ENCODE peak calls at places on chromosome 2, in six cellular contexts. One of them, this sample, is unnamed.

GRCh38 chr2:62292190-62292589 is 96.3 kb downstream of the B3GNT2 start:
- DNase-seq in aorta: no peak
- DNase-seq in heart right ventricle: no peak
- DNase-seq in mesendoderm: no peak
- DNase-seq in CD4-positive, CD25-positive, alpha-beta regulatory T cell: no peak
- DNase-seq in thyroid gland: peak; percentile 83
- DNase-seq in this sample: no peak

GRCh38 chr2:144330951-144331651 is 188.8 kb downstream of the ZEB2 start:
- DNase-seq in aorta: no peak
- DNase-seq in thyroid gland: no peak
- DNase-seq in heart right ventricle: no peak
- DNase-seq in mesendoderm: peak; percentile 46
- DNase-seq in CD4-positive, CD25-positive, alpha-beta regulatory T cell: no peak
- DNase-seq in this sample: no peak

GRCh38 chr2:15260196-15260595 is 300.9 kb downstream of the NBAS start:
- DNase-seq in aorta: no peak
- DNase-seq in CD4-positive, CD25-positive, alpha-beta regulatory T cell: no peak
- DNase-seq in heart right ventricle: no peak
- DNase-seq in mesendoderm: no peak
- DNase-seq in thyroid gland: no peak
- DNase-seq in this sample: no peak

GRCh38 chr2:29009270-29009669 is 28.2 kb downstream of the TOGARAM2 start:
- DNase-seq in heart right ventricle: no peak
- DNase-seq in aorta: no peak
- DNase-seq in CD4-positive, CD25-positive, alpha-beta regulatory T cell: no peak
- DNase-seq in mesendoderm: no peak
- DNase-seq in thyroid gland: no peak
- DNase-seq in this sample: no peak

GRCh38 chr2:240865391-240865790 is 3.2 kb upstream of the AGXT start:
- DNase-seq in heart right ventricle: no peak
- DNase-seq in aorta: no peak
- DNase-seq in thyroid gland: no peak
- DNase-seq in mesendoderm: no peak
- DNase-seq in CD4-positive, CD25-positive, alpha-beta regulatory T cell: no peak
- DNase-seq in this sample: no peak

GRCh38 chr2:202278036-202278760 is 12.6 kb downstream of the NOP58 start:
- DNase-seq in aorta: no peak
- DNase-seq in heart right ventricle: no peak
- DNase-seq in thyroid gland: no peak
- DNase-seq in CD4-positive, CD25-positive, alpha-beta regulatory T cell: no peak
- DNase-seq in mesendoderm: peak; percentile 63
- DNase-seq in this sample: no peak

GRCh38 chr2:231902598-231902997 is 23.6 kb downstream of the NPPC start:
- DNase-seq in mesendoderm: no peak
- DNase-seq in aorta: no peak
- DNase-seq in thyroid gland: no peak
- DNase-seq in CD4-positive, CD25-positive, alpha-beta regulatory T cell: no peak
- DNase-seq in heart right ventricle: no peak
- DNase-seq in this sample: no peak

GRCh38 chr2:42568431-42569115 is at the start of gene MTA3:
- DNase-seq in mesendoderm: peak; percentile 88
- DNase-seq in CD4-positive, CD25-positive, alpha-beta regulatory T cell: peak; percentile 27
- DNase-seq in heart right ventricle: peak; percentile 72
- DNase-seq in aorta: peak; percentile 75
- DNase-seq in thyroid gland: peak; percentile 67
- DNase-seq in this sample: peak; percentile 53

GRCh38 chr2:177908824-177909223 is 163.8 kb downstream of the PDE11A start:
- DNase-seq in heart right ventricle: no peak
- DNase-seq in thyroid gland: no peak
- DNase-seq in CD4-positive, CD25-positive, alpha-beta regulatory T cell: no peak
- DNase-seq in aorta: no peak
- DNase-seq in mesendoderm: no peak
- DNase-seq in this sample: no peak

GRCh38 chr2:147910990-147911473 is 66.2 kb downstream of the ACVR2A start:
- DNase-seq in CD4-positive, CD25-positive, alpha-beta regulatory T cell: peak; percentile 9
- DNase-seq in mesendoderm: peak; percentile 52
- DNase-seq in aorta: no peak
- DNase-seq in thyroid gland: no peak
- DNase-seq in heart right ventricle: no peak
- DNase-seq in this sample: peak; percentile 65

GRCh38 chr2:33412920-33413319 is 63.5 kb upstream of the RASGRP3 start:
- DNase-seq in aorta: no peak
- DNase-seq in heart right ventricle: no peak
- DNase-seq in CD4-positive, CD25-positive, alpha-beta regulatory T cell: no peak
- DNase-seq in thyroid gland: no peak
- DNase-seq in mesendoderm: peak; percentile 53
- DNase-seq in this sample: no peak

GRCh38 chr2:235087812-235088607 is 136.2 kb downstream of the SH3BP4 start:
- DNase-seq in heart right ventricle: peak; percentile 69
- DNase-seq in aorta: peak; percentile 65
- DNase-seq in mesendoderm: no peak
- DNase-seq in thyroid gland: peak; percentile 45
- DNase-seq in CD4-positive, CD25-positive, alpha-beta regulatory T cell: no peak
- DNase-seq in this sample: no peak
- H3K4me3 ChIP-seq in heart right ventricle: peak overlapping the region; percentile 20
- H3K4me3 ChIP-seq in aorta: no peak overlapping the region
- H3K4me3 ChIP-seq in mesendoderm: no peak overlapping the region
- H3K4me3 ChIP-seq in thyroid gland: no peak overlapping the region
- H3K4me3 ChIP-seq in CD4-positive, CD25-positive, alpha-beta regulatory T cell: no peak overlapping the region
- H3K4me3 ChIP-seq in this sample: no peak overlapping the region

GRCh38 chr2:43776317-43776716 is 2.5 kb downstream of the DYNC2LI1 start:
- DNase-seq in heart right ventricle: no peak
- DNase-seq in mesendoderm: no peak
- DNase-seq in aorta: no peak
- DNase-seq in CD4-positive, CD25-positive, alpha-beta regulatory T cell: no peak
- DNase-seq in thyroid gland: no peak
- DNase-seq in this sample: no peak

GRCh38 chr2:43773876-43774613 is at the start of gene DYNC2LI1:
- DNase-seq in thyroid gland: peak; percentile 90
- DNase-seq in heart right ventricle: peak; percentile 88
- DNase-seq in CD4-positive, CD25-positive, alpha-beta regulatory T cell: peak; percentile 53
- DNase-seq in mesendoderm: peak; percentile 97
- DNase-seq in aorta: peak; percentile 94
- DNase-seq in this sample: peak; percentile 70

GRCh38 chr2:43777306-43777926 is 3.6 kb downstream of the DYNC2LI1 start:
- DNase-seq in mesendoderm: no peak
- DNase-seq in CD4-positive, CD25-positive, alpha-beta regulatory T cell: no peak
- DNase-seq in thyroid gland: no peak
- DNase-seq in heart right ventricle: no peak
- DNase-seq in aorta: no peak
- DNase-seq in this sample: no peak

GRCh38 chr2:43778233-43778632 is 4.4 kb downstream of the DYNC2LI1 start:
- DNase-seq in thyroid gland: no peak
- DNase-seq in CD4-positive, CD25-positive, alpha-beta regulatory T cell: no peak
- DNase-seq in mesendoderm: no peak
- DNase-seq in heart right ventricle: no peak
- DNase-seq in aorta: no peak
- DNase-seq in this sample: no peak

GRCh38 chr2:43774617-43775016 is 778 bp downstream of the DYNC2LI1 start:
- DNase-seq in mesendoderm: no peak
- DNase-seq in heart right ventricle: no peak
- DNase-seq in aorta: no peak
- DNase-seq in thyroid gland: no peak
- DNase-seq in CD4-positive, CD25-positive, alpha-beta regulatory T cell: no peak
- DNase-seq in this sample: no peak
- H3K4me1 ChIP-seq in mesendoderm: no peaks in the 10 kb centered on the region
- H3K4me1 ChIP-seq in heart right ventricle: no peaks in the 10 kb centered on the region
- H3K4me1 ChIP-seq in aorta: no peaks in the 10 kb centered on the region
- H3K4me1 ChIP-seq in thyroid gland: no peaks in the 10 kb centered on the region
- H3K4me1 ChIP-seq in CD4-positive, CD25-positive, alpha-beta regulatory T cell: peaks cover 6% of the 10 kb centered on the region
- H3K4me1 ChIP-seq in this sample: peaks cover 12% of the 10 kb centered on the region

DNA sequence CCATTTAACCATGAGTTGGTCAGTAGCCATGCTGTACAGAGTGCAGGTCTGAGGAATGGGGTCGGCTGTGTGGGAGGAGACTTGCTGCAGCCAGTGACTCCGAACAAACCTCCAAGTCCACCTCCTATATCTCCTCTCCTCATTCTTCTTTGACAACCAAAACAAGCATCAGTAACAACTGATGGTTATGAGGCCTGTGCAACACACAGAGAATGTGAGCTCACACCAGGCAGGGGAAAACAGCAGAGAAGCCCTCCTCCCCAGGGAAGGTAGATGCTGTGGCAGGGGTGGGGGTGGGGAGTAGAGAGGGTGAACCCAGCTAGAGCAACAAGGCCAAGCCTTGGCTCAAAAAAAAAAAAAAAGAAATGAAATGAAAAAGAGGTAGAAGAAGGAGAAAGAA is 12.3 kb upstream of the CNGA3 start:
- DNase-seq in heart right ventricle: no peak
- DNase-seq in thyroid gland: no peak
- DNase-seq in mesendoderm: no peak
- DNase-seq in CD4-positive, CD25-positive, alpha-beta regulatory T cell: no peak
- DNase-seq in aorta: no peak
- DNase-seq in this sample: no peak
- H3K4me3 ChIP-seq in heart right ventricle: no peak overlapping the region
- H3K4me3 ChIP-seq in thyroid gland: no peak overlapping the region
- H3K4me3 ChIP-seq in mesendoderm: no peak overlapping the region
- H3K4me3 ChIP-seq in CD4-positive, CD25-positive, alpha-beta regulatory T cell: no peak overlapping the region
- H3K4me3 ChIP-seq in aorta: no peak overlapping the region
- H3K4me3 ChIP-seq in this sample: no peak overlapping the region

GRCh38 chr2:85745619-85746018 is 8.2 kb upstream of the ATOH8 start:
- DNase-seq in aorta: no peak
- DNase-seq in thyroid gland: no peak
- DNase-seq in mesendoderm: no peak
- DNase-seq in CD4-positive, CD25-positive, alpha-beta regulatory T cell: no peak
- DNase-seq in heart right ventricle: no peak
- DNase-seq in this sample: no peak
- H3K4me1 ChIP-seq in aorta: peaks cover 11% of the 10 kb centered on the region
- H3K4me1 ChIP-seq in thyroid gland: peaks cover 80% of the 10 kb centered on the region
- H3K4me1 ChIP-seq in mesendoderm: no peaks in the 10 kb centered on the region
- H3K4me1 ChIP-seq in CD4-positive, CD25-positive, alpha-beta regulatory T cell: no peaks in the 10 kb centered on the region
- H3K4me1 ChIP-seq in heart right ventricle: peaks cover 49% of the 10 kb centered on the region
- H3K4me1 ChIP-seq in this sample: no peaks in the 10 kb centered on the region

DNA sequence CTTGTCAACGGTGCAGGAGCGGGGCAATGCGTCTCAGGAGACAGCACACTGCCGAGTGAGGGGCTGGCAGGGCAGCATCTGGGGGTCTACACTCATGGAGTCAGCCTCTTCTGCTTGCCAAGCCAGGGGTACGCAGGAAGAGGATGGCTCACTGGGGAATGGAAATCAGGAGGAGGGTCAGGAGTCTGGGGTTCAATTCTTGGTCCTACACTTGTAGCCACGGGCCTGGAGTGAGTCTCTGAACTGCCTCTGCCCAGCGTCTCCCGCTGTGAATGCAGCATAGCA is 70.0 kb downstream of the CAPN13 start:
- DNase-seq in heart right ventricle: no peak
- DNase-seq in mesendoderm: no peak
- DNase-seq in CD4-positive, CD25-positive, alpha-beta regulatory T cell: no peak
- DNase-seq in aorta: no peak
- DNase-seq in thyroid gland: no peak
- DNase-seq in this sample: no peak
- H3K4me3 ChIP-seq in heart right ventricle: no peak overlapping the region
- H3K4me3 ChIP-seq in mesendoderm: no peak overlapping the region
- H3K4me3 ChIP-seq in CD4-positive, CD25-positive, alpha-beta regulatory T cell: no peak overlapping the region
- H3K4me3 ChIP-seq in aorta: no peak overlapping the region
- H3K4me3 ChIP-seq in thyroid gland: no peak overlapping the region
- H3K4me3 ChIP-seq in this sample: no peak overlapping the region

GRCh38 chr2:218369374-218369773 is 12.7 kb upstream of the SLC11A1 start:
- DNase-seq in mesendoderm: no peak
- DNase-seq in CD4-positive, CD25-positive, alpha-beta regulatory T cell: no peak
- DNase-seq in aorta: peak; percentile 45
- DNase-seq in heart right ventricle: no peak
- DNase-seq in thyroid gland: peak; percentile 81
- DNase-seq in this sample: no peak
- H3K4me1 ChIP-seq in mesendoderm: no peaks in the 10 kb centered on the region
- H3K4me1 ChIP-seq in CD4-positive, CD25-positive, alpha-beta regulatory T cell: peaks cover 10% of the 10 kb centered on the region
- H3K4me1 ChIP-seq in aorta: no peaks in the 10 kb centered on the region
- H3K4me1 ChIP-seq in heart right ventricle: no peaks in the 10 kb centered on the region
- H3K4me1 ChIP-seq in thyroid gland: peaks cover 54% of the 10 kb centered on the region
- H3K4me1 ChIP-seq in this sample: peaks cover 28% of the 10 kb centered on the region

DNA sequence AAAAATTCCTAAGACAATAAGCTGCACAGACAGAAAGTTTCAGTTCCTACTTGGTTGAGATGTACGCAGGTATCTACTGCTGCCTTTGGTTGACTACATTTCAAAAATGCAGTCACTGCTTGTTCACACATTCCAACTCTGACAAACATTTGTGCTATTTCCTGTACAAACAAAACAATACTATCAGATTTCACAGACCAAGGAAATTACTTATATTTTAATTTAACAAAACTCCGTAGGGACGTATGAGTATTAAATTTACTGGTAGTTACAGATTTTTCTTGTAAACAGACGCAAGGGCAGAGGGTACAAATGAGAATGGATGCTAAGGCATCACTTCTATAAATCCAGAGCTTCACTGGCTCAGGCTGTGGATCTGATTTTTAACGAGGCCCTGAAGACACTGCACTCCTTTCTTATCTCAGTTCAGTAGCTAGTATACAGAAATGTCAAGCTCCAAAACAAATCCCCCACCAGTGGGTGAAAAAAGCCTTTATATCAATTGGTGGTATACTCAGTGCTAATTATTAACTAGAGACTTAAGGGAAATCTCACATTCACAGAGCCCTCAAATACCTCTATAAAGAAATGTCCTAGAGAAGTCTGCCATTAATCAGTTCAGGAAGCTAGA is 31.7 kb upstream of the TTC32 start:
- DNase-seq in mesendoderm: no peak
- DNase-seq in thyroid gland: no peak
- DNase-seq in CD4-positive, CD25-positive, alpha-beta regulatory T cell: no peak
- DNase-seq in aorta: no peak
- DNase-seq in heart right ventricle: no peak
- DNase-seq in this sample: no peak
- H3K4me3 ChIP-seq in mesendoderm: no peak overlapping the region
- H3K4me3 ChIP-seq in thyroid gland: no peak overlapping the region
- H3K4me3 ChIP-seq in CD4-positive, CD25-positive, alpha-beta regulatory T cell: no peak overlapping the region
- H3K4me3 ChIP-seq in aorta: no peak overlapping the region
- H3K4me3 ChIP-seq in heart right ventricle: no peak overlapping the region
- H3K4me3 ChIP-seq in this sample: no peak overlapping the region

This sample was measured in CD4-positive, alpha-beta memory T cell.